ENCODE peak calls at places on chromosomes 13 and 19, in five cellular contexts. E, M, C, B and O are unnamed samples.
A peak's percentile ranks its signal among the peaks of the same experiment; 100 is the strongest.

GRCh38 chr13:74093691-74094090 is 40.5 kb downstream of the KLF12 start:
- DNase-seq in E (no peak), C (no peak), M (no peak), B (no peak), O (no peak)

GRCh38 chr13:36069881-36070366 is 61.3 kb downstream of the DCLK1 start:
- DNase-seq in M (no peak), C (no peak), B (no peak), E (no peak), O (peak; percentile 40)

GRCh38 chr13:39036212-39036611 is 1.7 kb downstream of the PROSER1 start:
- DNase-seq in E (no peak), C (no peak), B (no peak), M (no peak), O (peak; percentile 29)

GRCh38 chr13:114130708-114131580 is 1.5 kb downstream of the RASA3 start:
- DNase-seq in C (peak; percentile 32), E (peak; percentile 93), M (peak; percentile 74), B (peak; percentile 63), O (peak; percentile 69)

GRCh38 chr13:45206340-45206739 is 5.5 kb upstream of the KCTD4 start:
- DNase-seq in E (peak; percentile 79), C (no peak), M (peak; percentile 84), B (no peak), O (peak; percentile 84)

GRCh38 chr13:23558675-23559536 is 11.3 kb upstream of the TNFRSF19 start:
- DNase-seq in B (no peak), M (peak; percentile 69), C (no peak), E (peak; percentile 83), O (peak; percentile 95)

GRCh38 chr19:47447470-47448359 is 24.0 kb downstream of the SLC8A2 start:
- DNase-seq in C (peak; percentile 49), E (peak; percentile 23), B (peak; percentile 17), M (peak; percentile 44), O (peak; percentile 47)

GRCh38 chr13:61030445-61030844 is 385.2 kb downstream of the PCDH20 start:
- DNase-seq in E (no peak), M (no peak), C (no peak), B (no peak), O (no peak)

GRCh38 chr13:30959678-30960077 is 27.2 kb downstream of the TEX26 start:
- DNase-seq in M (no peak), E (no peak), B (no peak), C (no peak), O (no peak)

GRCh38 chr19:30520735-30521479 is 148.7 kb downstream of the ZNF536 start:
- DNase-seq in E (no peak), B (no peak), M (no peak), C (no peak), O (no peak)

GRCh38 chr19:1079566-1080111 is 12.7 kb downstream of the ARHGAP45 start:
- DNase-seq in B (no peak), C (peak; percentile 25), M (no peak), E (no peak), O (no peak)

GRCh38 chr19:984165-984967 is at the start of gene WDR18:
- DNase-seq in C (peak; percentile 84), B (peak; percentile 91), M (peak; percentile 85), E (peak; percentile 82), O (peak; percentile 91)

GRCh38 chr13:92896842-92897241 is 329.8 kb upstream of the GPC6 start:
- DNase-seq in M (no peak), B (no peak), E (peak; percentile 20), C (no peak), O (peak; percentile 25)

GRCh38 chr19:7391218-7391670 is 42.5 kb downstream of the ARHGEF18 start:
- DNase-seq in C (no peak), E (peak; percentile 66), B (no peak), M (peak; percentile 23), O (peak; percentile 77)

GRCh38 chr19:2949939-2950285 is 5.1 kb upstream of the ZNF77 start:
- DNase-seq in B (no peak), C (no peak), E (peak; percentile 54), M (peak; percentile 99), O (peak; percentile 79)

GRCh38 chr19:16371540-16371986 is 46.9 kb downstream of the KLF2 start:
- DNase-seq in B (no peak), M (no peak), E (no peak), C (peak; percentile 70), O (no peak)

GRCh38 chr19:1952635-1953034 is 11.7 kb downstream of the CSNK1G2 start:
- DNase-seq in B (no peak), C (no peak), M (no peak), E (no peak), O (no peak)

GRCh38 chr19:46225558-46226004 is 4.0 kb upstream of the IGFL1 start:
- DNase-seq in C (no peak), M (peak; percentile 7), B (no peak), E (no peak), O (peak; percentile 30)

GRCh38 chr13:114108894-114109293 is 23.5 kb downstream of the RASA3 start:
- DNase-seq in B (no peak), M (no peak), E (no peak), C (no peak), O (no peak)

GRCh38 chr19:32691952-32692726 is 518 bp downstream of the NUDT19 start:
- DNase-seq in M (peak; percentile 83), C (peak; percentile 21), E (peak; percentile 48), B (peak; percentile 39), O (peak; percentile 75)

GRCh38 chr13:105410602-105411001 is 1124.9 kb downstream of the EFNB2 start:
- DNase-seq in C (no peak), B (peak; percentile 17), M (peak; percentile 52), E (no peak), O (peak; percentile 48)

GRCh38 chr19:35943542-35944301 is 7.5 kb downstream of the LRFN3 start:
- DNase-seq in E (no peak), C (no peak), M (no peak), B (no peak), O (no peak)

GRCh38 chr19:7970716-7971448 is 27.4 kb upstream of the TIMM44 start:
- DNase-seq in B (no peak), M (peak; percentile 27), E (peak; percentile 20), C (no peak), O (peak; percentile 49)